ENCODE peak calls at places on chromosomes 12 and 14, in six cellular contexts. F, S, J, R, X and G are unnamed samples.

GRCh38 chr14:95597784-95598204 is 62.9 kb downstream of the GLRX5 start:
- DNase-seq in F (peak), S (no peak), J (no peak), R (peak), X (peak), G (no peak)

GRCh38 chr12:64609543-64610091 is 678 bp upstream of the RASSF3 start:
- DNase-seq in F (no peak), S (no peak), J (no peak), R (no peak), X (peak), G (no peak)

GRCh38 chr14:68650403-68650994 is 142.4 kb downstream of the ZFP36L1 start:
- DNase-seq in F (no peak), S (no peak), J (no peak), R (no peak), X (no peak), G (no peak)

GRCh38 chr12:78220811-78221210 is 390.1 kb downstream of the NAV3 start:
- DNase-seq in F (no peak), S (no peak), J (no peak), R (no peak), X (no peak), G (no peak)

GRCh38 chr14:89134640-89135039 is 282.4 kb downstream of the FOXN3 start:
- DNase-seq in F (no peak), S (no peak), J (no peak), R (no peak), X (no peak), G (no peak)

GRCh38 chr14:58746261-58746660 is 108.5 kb downstream of the DACT1 start:
- DNase-seq in F (peak), S (no peak), J (no peak), R (peak), X (no peak), G (no peak)

GRCh38 chr12:42364692-42365091 is 38.7 kb downstream of the PPHLN1 start:
- DNase-seq in F (no peak), S (no peak), J (no peak), R (no peak), X (no peak), G (no peak)

GRCh38 chr14:99476864-99477263 is 3.8 kb downstream of the SETD3 start:
- DNase-seq in F (peak), S (no peak), J (no peak), R (no peak), X (no peak), G (no peak)

GRCh38 chr12:75978677-75979076 is 52.9 kb downstream of the PHLDA1 start:
- DNase-seq in F (no peak), S (no peak), J (no peak), R (no peak), X (no peak), G (no peak)

GRCh38 chr12:115473257-115473956 is 789.4 kb upstream of the TBX3 start:
- DNase-seq in F (no peak), S (no peak), J (no peak), R (no peak), X (no peak), G (no peak)

GRCh38 chr12:53065975-53066593 is 13.1 kb downstream of the SPRYD3 start:
- DNase-seq in F (peak), S (no peak), J (peak), R (peak), X (peak), G (peak)

GRCh38 chr12:95104919-95105452 is 31.6 kb upstream of the NR2C1 start:
- DNase-seq in F (no peak), S (no peak), J (no peak), R (no peak), X (no peak), G (no peak)

GRCh38 chr12:121325922-121326396 is 26.3 kb downstream of the ANAPC5 start:
- DNase-seq in F (no peak), S (no peak), J (no peak), R (peak), X (no peak), G (no peak)

GRCh38 chr14:103103461-103104388 is 9.2 kb downstream of the EXOC3L4 start:
- DNase-seq in F (peak), S (no peak), J (no peak), R (peak), X (no peak), G (no peak)

GRCh38 chr12:122951979-122952892 is 14.0 kb downstream of the ABCB9 start:
- DNase-seq in F (peak), S (no peak), J (peak), R (peak), X (peak), G (no peak)

GRCh38 chr14:71113376-71113775 is 206.1 kb downstream of the PCNX1 start:
- DNase-seq in F (peak), S (no peak), J (no peak), R (no peak), X (no peak), G (no peak)

GRCh38 chr12:124479680-124480468 is 87.5 kb downstream of the NCOR2 start:
- DNase-seq in F (no peak), S (no peak), J (no peak), R (no peak), X (no peak), G (no peak)

GRCh38 chr12:111753144-111753881 is 13.4 kb upstream of the ALDH2 start:
- DNase-seq in F (no peak), S (no peak), J (peak), R (peak), X (peak), G (no peak)

GRCh38 chr14:71438684-71439083 is 493.5 kb upstream of the RGS6 start:
- DNase-seq in F (no peak), S (no peak), J (no peak), R (peak), X (no peak), G (no peak)

GRCh38 chr12:131735863-131736806 is 25.2 kb downstream of the SFSWAP start:
- DNase-seq in F (no peak), S (no peak), J (no peak), R (no peak), X (no peak), G (no peak)

GRCh38 chr14:29637406-29637805 is 290.2 kb downstream of the PRKD1 start:
- DNase-seq in F (peak), S (no peak), J (peak), R (peak), X (no peak), G (no peak)

GRCh38 chr12:113910751-113911272 is 55.3 kb downstream of the RBM19 start:
- DNase-seq in F (no peak), S (no peak), J (no peak), R (no peak), X (no peak), G (no peak)

GRCh38 chr12:9872743-9873142 is 3.6 kb upstream of the CLEC2B start:
- DNase-seq in F (no peak), S (no peak), J (no peak), R (no peak), X (no peak), G (no peak)

GRCh38 chr12:109192358-109192757 is 76.0 kb downstream of the ACACB start:
- DNase-seq in F (peak), S (no peak), J (no peak), R (no peak), X (no peak), G (no peak)

GRCh38 chr14:101335061-101335661 is 226.1 kb upstream of the DIO3 start:
- DNase-seq in F (no peak), S (no peak), J (no peak), R (no peak), X (no peak), G (no peak)

GRCh38 chr12:125142601-125143000 is 77.4 kb downstream of the AACS start:
- DNase-seq in F (peak), S (no peak), J (no peak), R (no peak), X (no peak), G (no peak)

GRCh38 chr12:65867428-65867827 is 43.1 kb downstream of the HMGA2 start:
- DNase-seq in F (peak), S (no peak), J (no peak), R (no peak), X (no peak), G (no peak)

GRCh38 chr12:47818007-47818376 is 1.7 kb downstream of the HDAC7 start:
- DNase-seq in F (no peak), S (no peak), J (no peak), R (no peak), X (no peak), G (no peak)

GRCh38 chr12:25585662-25586061 is 32.6 kb upstream of the LMNTD1 start:
- DNase-seq in F (no peak), S (no peak), J (no peak), R (no peak), X (no peak), G (no peak)

GRCh38 chr12:12823308-12823707 is 10.2 kb downstream of the DDX47 start:
- DNase-seq in F (peak), S (no peak), J (no peak), R (no peak), X (no peak), G (no peak)

GRCh38 chr14:33017016-33017415 is 78.3 kb downstream of the NPAS3 start:
- DNase-seq in F (no peak), S (no peak), J (no peak), R (no peak), X (no peak), G (no peak)

GRCh38 chr14:68308695-68309094 is 484.2 kb downstream of the ZFP36L1 start:
- DNase-seq in F (no peak), S (no peak), J (no peak), R (no peak), X (no peak), G (no peak)

GRCh38 chr14:49972199-49972671 is 79.4 kb downstream of the ARF6 start:
- DNase-seq in F (peak), S (no peak), J (peak), R (peak), X (no peak), G (no peak)

GRCh38 chr12:123879691-123880090 is 92.9 kb downstream of the CCDC92 start:
- DNase-seq in F (no peak), S (no peak), J (no peak), R (no peak), X (no peak), G (no peak)

GRCh38 chr12:121653999-121654398 is 15.5 kb downstream of the MORN3 start:
- DNase-seq in F (no peak), S (no peak), J (no peak), R (no peak), X (no peak), G (no peak)

GRCh38 chr12:95607642-95608041 is 56.4 kb upstream of the USP44 start:
- DNase-seq in F (no peak), S (no peak), J (no peak), R (peak), X (no peak), G (no peak)

GRCh38 chr14:36408388-36408787 is 88.0 kb upstream of the MBIP start:
- DNase-seq in F (no peak), S (no peak), J (no peak), R (no peak), X (no peak), G (no peak)
- TF ChIP-seq CTCF in F (no peak), S (no peak), J (no peak), R (no peak), X (no peak), G (no peak)

GRCh38 chr12:29844667-29845066 is 60.9 kb upstream of the TMTC1 start:
- DNase-seq in F (no peak), S (no peak), J (no peak), R (no peak), X (no peak), G (no peak)
- TF ChIP-seq CTCF in F (no peak), S (no peak), J (no peak), R (no peak), X (no peak), G (no peak)

DNA sequence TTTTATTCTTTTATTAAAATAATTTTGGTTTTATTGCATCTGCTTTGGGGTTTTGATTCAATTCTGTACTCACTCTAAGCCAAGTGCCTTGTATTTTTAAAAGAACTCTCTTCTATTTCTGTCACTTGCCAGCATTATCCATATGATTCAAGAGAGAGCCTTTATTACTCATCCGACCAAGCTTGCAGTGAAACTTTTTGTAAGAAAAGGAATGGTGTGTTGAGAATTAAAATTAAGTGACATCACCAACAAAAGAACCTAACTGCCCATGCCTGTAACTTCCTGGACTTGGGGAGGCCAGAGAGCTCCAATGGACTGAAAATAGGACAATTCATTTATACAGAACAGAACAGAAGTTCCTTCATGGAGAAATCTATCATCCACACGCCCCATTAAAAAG is 52.1 kb downstream of the GALNT4 start:
- DNase-seq in F (peak), S (no peak), J (no peak), R (no peak), X (no peak), G (no peak)
- TF ChIP-seq CTCF in F (no peak), S (no peak), J (no peak), R (no peak), X (no peak), G (no peak)

GRCh38 chr12:93841671-93842070 is 164.5 kb downstream of the CRADD start:
- DNase-seq in F (no peak), S (no peak), J (no peak), R (no peak), X (no peak), G (no peak)

GRCh38 chr12:93833946-93834345 is 156.8 kb downstream of the CRADD start:
- DNase-seq in F (no peak), S (no peak), J (no peak), R (no peak), X (no peak), G (no peak)

GRCh38 chr12:93836616-93837260 is 159.6 kb downstream of the CRADD start:
- DNase-seq in F (no peak), S (no peak), J (no peak), R (no peak), X (no peak), G (no peak)

GRCh38 chr12:93838180-93838579 is 161.0 kb downstream of the CRADD start:
- DNase-seq in F (no peak), S (no peak), J (no peak), R (no peak), X (no peak), G (no peak)

DNA sequence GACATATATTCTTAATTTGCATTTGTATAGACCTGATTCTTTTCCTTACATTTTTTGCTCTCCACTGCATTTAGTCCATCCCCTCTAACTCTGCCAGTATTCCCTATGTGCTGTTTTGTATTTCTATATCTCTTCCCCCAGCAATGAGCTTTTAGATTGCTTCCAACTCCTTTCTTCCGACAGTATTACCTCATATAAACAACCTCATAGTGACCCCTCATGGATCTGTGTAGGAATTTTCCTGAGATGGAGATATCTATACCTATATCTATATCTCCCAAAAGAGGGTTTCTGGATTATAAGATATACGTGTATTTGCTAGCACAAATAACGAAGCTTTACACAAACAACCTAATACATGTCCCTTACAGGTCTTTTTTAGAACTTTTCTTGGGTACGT is 161.9 kb downstream of the CRADD start:
- DNase-seq in F (no peak), S (no peak), J (no peak), R (no peak), X (no peak), G (no peak)
- TF ChIP-seq CTCF in F (no peak), S (no peak), J (no peak), R (no peak), X (no peak), G (no peak)